ENCODE peak calls at places on chromosomes 6 and 20, in eight cellular contexts. J is CD4-positive, alpha-beta T cell; B is heart right ventricle; Y is heart left ventricle; W is upper lobe of left lung; Z is HCT116; T is upper lobe of right lung; M is gastrocnemius medialis. I is an unnamed sample.
A peak's percentile ranks its signal among the peaks of the same experiment; 100 is the strongest.

GRCh38 chr20:3798908-3799248 is 2.8 kb downstream of the CDC25B start:
- ATAC-seq in T (no peak), Z (no peak), W (no peak), J (peak; percentile 37), M (no peak), B (no peak), Y (no peak), I (no peak)

GRCh38 chr6:106309766-106310373 is 15.7 kb downstream of the ATG5 start:
- ATAC-seq in T (no peak), M (no peak), Y (no peak), Z (peak; percentile 82), B (no peak), W (no peak), J (no peak), I (no peak)

GRCh38 chr20:21395666-21396044 is 1.7 kb downstream of the NKX2-4 start:
- ATAC-seq in Y (no peak), T (peak; percentile 24), B (no peak), M (no peak), J (peak; percentile 89), W (no peak), Z (no peak), I (no peak)

GRCh38 chr6:144315226-144315980 is 30.3 kb downstream of the UTRN start:
- ATAC-seq in M (no peak), W (no peak), J (no peak), B (peak; percentile 46), Y (no peak), Z (no peak), T (peak; percentile 33), I (no peak)

GRCh38 chr20:11266571-11266970 is 592.8 kb upstream of the JAG1 start:
- ATAC-seq in Z (no peak), T (no peak), M (no peak), J (no peak), B (no peak), W (no peak), Y (no peak), I (no peak)

GRCh38 chr6:38604700-38605099 is 35.0 kb downstream of the BTBD9 start:
- ATAC-seq in Y (no peak), M (no peak), J (no peak), T (peak; percentile 92), W (peak; percentile 90), B (peak; percentile 47), Z (no peak), I (no peak)

GRCh38 chr6:111087106-111087835 is at the start of gene SLC16A10:
- ATAC-seq in J (peak; percentile 83), M (peak; percentile 67), W (peak; percentile 79), Z (peak; percentile 96), T (peak; percentile 97), B (peak; percentile 97), Y (peak; percentile 83), I (peak; percentile 58)

GRCh38 chr20:51128198-51128597 is 105.3 kb upstream of the KCNG1 start:
- ATAC-seq in M (no peak), Y (no peak), W (no peak), Z (no peak), B (no peak), T (no peak), J (no peak), I (no peak)

GRCh38 chr20:60202046-60202445 is 243.8 kb downstream of the CDH26 start:
- ATAC-seq in T (no peak), M (no peak), B (peak; percentile 41), Z (no peak), J (no peak), Y (peak; percentile 58), W (no peak), I (no peak)

GRCh38 chr20:3875378-3875974 is 13.7 kb upstream of the PANK2 start:
- ATAC-seq in W (no peak), J (no peak), M (no peak), T (peak; percentile 24), B (no peak), Y (no peak), Z (no peak), I (no peak)

GRCh38 chr6:134753001-134753400 is 196.9 kb downstream of the ALDH8A1 start:
- ATAC-seq in W (no peak), Y (no peak), T (no peak), B (no peak), Z (no peak), M (no peak), J (no peak), I (no peak)

GRCh38 chr20:23331951-23332350 is 18.6 kb upstream of the NXT1 start:
- ATAC-seq in W (no peak), Y (no peak), Z (no peak), J (no peak), B (no peak), M (no peak), T (no peak), I (no peak)

GRCh38 chr6:54646069-54646468 is 200.5 kb upstream of the FAM83B start:
- ATAC-seq in W (no peak), M (no peak), Y (no peak), T (no peak), Z (no peak), J (no peak), B (no peak), I (no peak)

GRCh38 chr6:140101367-140101766 is 726.9 kb upstream of the CITED2 start:
- ATAC-seq in B (peak; percentile 94), W (no peak), Y (peak; percentile 81), T (no peak), Z (no peak), M (no peak), J (no peak), I (no peak)

DNA sequence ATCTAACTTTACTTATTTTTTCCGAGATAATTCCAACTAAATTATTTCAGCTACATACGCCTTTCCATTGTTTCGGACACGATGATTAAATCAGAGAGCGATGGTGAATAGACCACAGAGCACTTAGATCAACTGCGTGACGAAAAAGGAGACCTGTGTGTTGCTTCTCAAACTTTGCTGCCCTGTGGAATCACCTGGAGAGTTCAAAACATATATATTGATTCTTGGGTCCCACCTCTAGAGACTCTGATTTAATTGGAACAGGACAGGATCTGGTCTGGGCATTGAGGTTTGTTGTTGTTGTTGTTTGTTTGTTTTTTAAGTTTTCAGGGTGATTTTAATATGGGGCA is 401 bp upstream of the TNFRSF21 start:
- ATAC-seq in B (no peak), W (no peak), M (no peak), J (no peak), Y (no peak), T (no peak), Z (peak; percentile 46), I (no peak)
- TF ChIP-seq CTCF in B (no peak), W (no peak), M (no peak), J (no peak), Y (no peak), T (no peak), Z (no peak), I (no peak)

GRCh38 chr6:150005761-150006651 is 19.3 kb downstream of the RAET1L start:
- ATAC-seq in W (no peak), T (no peak), Y (no peak), J (no peak), B (no peak), M (no peak), Z (no peak), I (no peak)

GRCh38 chr6:150002710-150003109 is 22.6 kb downstream of the RAET1L start:
- ATAC-seq in J (no peak), Y (no peak), T (no peak), W (no peak), M (no peak), Z (no peak), B (no peak), I (no peak)

GRCh38 chr6:150004101-150004782 is 21.1 kb downstream of the RAET1L start:
- ATAC-seq in B (no peak), Y (no peak), W (no peak), Z (peak; percentile 26), J (peak; percentile 69), M (no peak), T (no peak), I (no peak)

GRCh38 chr6:150006961-150007464 is 18.3 kb downstream of the RAET1L start:
- ATAC-seq in T (no peak), Z (peak; percentile 35), M (no peak), B (no peak), J (peak; percentile 10), Y (no peak), W (no peak), I (no peak)

DNA sequence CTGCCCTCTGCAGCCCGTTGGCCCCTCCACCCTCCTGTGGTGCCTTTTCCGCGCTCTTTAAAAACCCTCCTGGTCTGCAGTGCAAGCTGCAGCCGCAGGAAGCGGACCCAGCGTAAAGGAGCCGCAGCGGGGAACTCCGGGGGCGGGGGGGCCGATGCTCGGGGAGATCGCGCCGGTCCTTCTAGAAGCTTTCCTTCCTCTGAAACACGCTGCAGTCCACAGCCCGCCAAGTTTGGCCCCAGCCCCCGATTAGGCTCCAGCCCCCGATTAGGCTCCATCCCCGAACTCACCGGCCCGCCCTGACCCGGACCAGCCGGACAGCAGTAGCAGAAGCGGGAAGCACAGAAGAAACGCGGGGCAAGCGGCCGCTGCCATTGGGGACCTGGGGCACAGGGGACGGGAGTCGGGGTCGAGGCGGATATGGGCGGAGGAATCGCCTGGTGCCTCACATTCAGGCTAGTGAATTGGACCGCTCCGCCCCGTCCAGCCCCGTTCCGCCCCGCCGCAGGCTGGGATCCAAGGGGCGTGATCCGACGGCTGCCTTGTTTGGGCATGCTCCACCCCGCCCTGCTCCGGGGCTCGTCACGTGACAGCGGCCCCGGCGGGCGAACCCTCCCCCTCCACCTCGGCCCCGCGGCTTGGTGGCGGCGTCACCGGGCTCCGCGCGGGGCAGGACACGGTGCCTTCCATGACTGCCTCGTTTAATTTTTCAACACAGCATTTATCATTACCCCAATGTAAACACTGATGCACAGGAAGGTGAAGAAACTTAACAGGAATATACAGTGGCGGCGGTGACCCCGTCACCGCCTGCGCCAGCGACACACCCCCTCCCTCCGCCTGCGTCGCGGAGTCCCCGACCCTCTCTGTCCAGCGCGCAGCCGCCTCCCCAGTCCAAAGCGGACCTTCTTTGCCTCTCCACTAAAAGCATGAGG is 20.3 kb downstream of the RAET1L start:
- ATAC-seq in T (peak; percentile 97), Z (peak; percentile 93), W (peak; percentile 96), Y (peak; percentile 99), J (peak; percentile 77), B (peak; percentile 99), M (peak; percentile 89), I (peak; percentile 97)
- TF ChIP-seq CTCF in T (peak; percentile 8), Z (no peak), W (no peak), Y (no peak), J (no peak), B (no peak), M (no peak), I (peak; percentile 13)

GRCh38 chr6:93013054-93013453 is 406.3 kb downstream of the EPHA7 start:
- ATAC-seq in J (no peak), B (no peak), Z (no peak), Y (no peak), T (no peak), M (no peak), W (no peak), I (no peak)

GRCh38 chr6:93021235-93021909 is 398.0 kb downstream of the EPHA7 start:
- ATAC-seq in J (no peak), W (no peak), Y (no peak), Z (no peak), M (no peak), T (no peak), B (no peak), I (no peak)

GRCh38 chr6:93017626-93018025 is 401.7 kb downstream of the EPHA7 start:
- ATAC-seq in J (no peak), M (no peak), B (no peak), W (no peak), Y (no peak), T (no peak), Z (no peak), I (no peak)

GRCh38 chr6:93017213-93017612 is 402.1 kb downstream of the EPHA7 start:
- ATAC-seq in T (no peak), W (no peak), M (no peak), B (no peak), Z (no peak), J (no peak), Y (no peak), I (no peak)
- TF ChIP-seq CTCF in T (no peak), W (no peak), M (no peak), B (no peak), Z (no peak), J (no peak), Y (no peak), I (no peak)

GRCh38 chr20:1964659-1965405 is 29.0 kb downstream of the PDYN start:
- ATAC-seq in J (no peak), W (no peak), B (no peak), Y (no peak), Z (no peak), M (no peak), T (no peak), I (no peak)
- TF ChIP-seq CTCF in J (no peak), W (no peak), B (no peak), Y (no peak), Z (no peak), M (no peak), T (no peak), I (no peak)